ENCODE peak calls at places on chromosomes 2 and 18, in six cellular contexts. W, N, R, G, K and E are unnamed samples.

GRCh38 chr2:763766-764525 is 86.7 kb upstream of the TMEM18 start:
- DNase-seq in W (no peak), K (no peak), R (no peak), N (no peak), G (no peak), E (no peak)

GRCh38 chr2:234098675-234099195 is 48.2 kb downstream of the SPP2 start:
- DNase-seq in R (no peak), W (no peak), G (no peak), N (no peak), K (no peak), E (no peak)

GRCh38 chr2:143175435-143175834 is 46.2 kb downstream of the ARHGAP15 start:
- DNase-seq in R (no peak), G (no peak), W (no peak), N (no peak), K (no peak), E (no peak)

GRCh38 chr2:148603562-148603920 is 41.0 kb upstream of the EPC2 start:
- DNase-seq in W (no peak), G (no peak), R (no peak), N (no peak), K (no peak), E (no peak)

GRCh38 chr2:136134126-136134525 is 16.2 kb upstream of the CXCR4 start:
- DNase-seq in G (no peak), K (no peak), W (no peak), N (no peak), R (no peak), E (no peak)

GRCh38 chr18:48133675-48134251 is 203.3 kb upstream of the SMAD2 start:
- DNase-seq in K (no peak), N (no peak), W (peak), G (no peak), R (no peak), E (no peak)

GRCh38 chr18:905307-905947 is 756 bp downstream of the ADCYAP1 start:
- DNase-seq in W (no peak), N (no peak), G (no peak), K (no peak), R (peak), E (peak)

GRCh38 chr2:160298960-160299359 is 98.9 kb upstream of the ITGB6 start:
- DNase-seq in W (no peak), K (no peak), G (no peak), R (no peak), N (no peak), E (no peak)

GRCh38 chr2:85995648-85996529 is 107.1 kb upstream of the ST3GAL5 start:
- DNase-seq in K (no peak), R (no peak), W (no peak), N (no peak), G (peak), E (no peak)

DNA sequence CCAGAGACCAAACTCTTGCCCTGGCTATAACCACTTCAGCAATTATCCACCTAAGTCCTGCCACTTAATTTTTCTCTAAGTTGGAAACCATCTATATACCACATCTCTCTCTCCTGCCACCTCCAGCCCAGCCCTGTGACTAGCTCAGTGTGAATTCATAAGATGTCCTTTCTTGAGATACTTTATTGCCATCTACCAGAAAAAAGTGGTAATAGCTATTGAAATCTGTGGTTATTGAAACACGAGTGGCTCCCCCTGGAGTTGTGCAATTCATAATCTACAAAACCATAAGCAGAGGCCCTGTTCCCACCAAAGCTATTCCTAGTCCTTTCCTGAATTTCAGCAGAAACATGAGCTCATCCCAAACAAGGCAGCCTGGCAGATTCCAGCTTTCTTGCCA is 324.0 kb downstream of the TXNL1 start:
- DNase-seq in K (peak), R (no peak), W (no peak), N (no peak), G (no peak), E (no peak)
- TF ChIP-seq CTCF in K (no peak), R (no peak), W (no peak), N (no peak), G (no peak), E (no peak)

DNA sequence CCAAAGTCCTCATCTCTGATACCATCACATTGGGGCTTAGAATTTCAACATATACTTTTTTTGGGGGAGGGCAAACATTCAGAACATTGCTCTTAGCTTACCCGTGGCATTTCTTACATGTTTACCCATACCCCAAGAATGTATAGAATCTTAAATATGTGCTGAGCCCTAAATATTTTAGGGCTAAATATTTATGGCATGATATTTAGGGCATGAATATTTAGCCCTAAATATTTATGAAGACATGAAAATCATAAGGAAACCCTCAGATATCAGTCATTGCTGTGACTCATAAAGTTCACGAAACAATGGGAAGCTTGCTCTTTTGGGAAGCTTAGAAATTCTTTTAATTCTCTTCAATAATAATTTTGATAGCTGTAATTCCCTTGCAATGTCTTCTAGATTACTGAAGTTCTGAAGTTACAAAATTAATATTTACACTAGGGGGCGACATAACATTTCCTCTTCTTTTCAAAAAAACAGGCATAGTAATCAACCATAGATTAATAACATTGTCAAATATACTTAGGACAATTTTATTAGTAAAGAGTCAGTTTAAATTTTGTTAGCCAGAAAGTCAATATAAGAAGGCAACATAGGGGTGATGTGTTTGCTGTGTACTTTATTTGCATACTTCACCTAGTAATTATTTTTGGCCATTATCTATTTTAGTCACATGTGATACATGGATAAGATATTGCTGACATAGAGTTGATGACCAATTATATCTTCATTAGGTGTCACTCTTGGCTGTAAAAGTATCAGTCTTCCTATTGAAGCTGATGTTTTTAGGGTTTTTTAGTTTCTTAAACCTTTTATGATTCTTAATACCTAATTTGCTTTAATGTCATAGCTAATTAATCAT is 13.1 kb downstream of the ZNF804A start:
- DNase-seq in N (peak), W (no peak), K (peak), G (no peak), R (no peak), E (no peak)
- TF ChIP-seq CTCF in N (peak), W (peak), K (peak), G (no peak), R (peak), E (peak)

DNA sequence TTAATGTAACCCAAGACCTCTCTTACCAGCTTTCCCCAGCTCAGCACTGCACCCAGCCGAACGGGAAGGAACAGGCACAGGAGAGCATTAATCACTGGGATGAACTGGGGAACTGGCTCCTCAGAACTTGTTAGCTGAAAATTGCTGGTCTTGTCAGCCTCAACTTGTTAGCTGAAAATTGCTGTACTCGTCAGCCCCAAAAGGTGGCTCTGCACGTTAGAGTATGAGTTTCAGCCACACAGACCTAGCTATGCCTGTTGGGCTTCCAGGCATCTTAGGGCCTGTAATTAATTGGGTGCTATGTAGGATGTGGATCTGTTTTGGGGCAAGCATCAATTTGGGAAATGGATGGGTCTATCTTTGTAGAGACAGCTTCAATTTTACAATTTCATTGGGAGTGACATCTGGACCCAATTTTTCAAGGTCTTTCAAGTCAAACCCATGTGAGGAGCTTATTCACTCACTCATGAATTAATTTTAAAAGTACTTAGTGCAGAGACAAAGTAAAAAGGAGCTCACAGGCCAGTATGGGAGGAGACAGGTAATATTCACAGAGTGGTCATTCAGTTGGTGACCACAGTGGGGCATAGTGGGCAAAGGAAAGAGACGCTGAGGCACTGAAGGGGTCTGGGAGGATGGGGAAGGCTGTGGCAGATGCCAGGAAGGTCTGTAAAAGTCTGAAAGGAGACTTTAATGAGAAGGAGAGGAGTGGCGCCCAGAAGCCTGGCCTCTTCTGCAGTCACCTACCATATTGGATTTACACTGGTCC is 75.8 kb downstream of the CD8B2 start:
- DNase-seq in W (no peak), R (peak), G (no peak), N (no peak), K (peak), E (no peak)
- TF ChIP-seq CTCF in W (no peak), R (peak), G (no peak), N (peak), K (peak), E (no peak)

GRCh38 chr2:96260404-96261260 is 5.2 kb downstream of the TMEM127 start:
- DNase-seq in G (peak), N (peak), R (peak), K (peak), W (peak), E (peak)
- TF ChIP-seq CTCF in G (peak), N (peak), R (peak), K (peak), W (peak), E (no peak)

GRCh38 chr2:158686166-158686792 is 108.8 kb upstream of the DAPL1 start:
- DNase-seq in W (no peak), R (no peak), K (peak), G (no peak), N (no peak), E (peak)

GRCh38 chr2:158690823-158691222 is 104.3 kb upstream of the DAPL1 start:
- DNase-seq in R (no peak), K (no peak), W (no peak), G (no peak), N (no peak), E (no peak)

GRCh38 chr2:158691619-158692018 is 103.5 kb upstream of the DAPL1 start:
- DNase-seq in K (no peak), W (no peak), G (no peak), N (no peak), R (no peak), E (no peak)

GRCh38 chr2:158687315-158687714 is 107.8 kb upstream of the DAPL1 start:
- DNase-seq in W (no peak), R (no peak), N (no peak), G (no peak), K (no peak), E (no peak)

DNA sequence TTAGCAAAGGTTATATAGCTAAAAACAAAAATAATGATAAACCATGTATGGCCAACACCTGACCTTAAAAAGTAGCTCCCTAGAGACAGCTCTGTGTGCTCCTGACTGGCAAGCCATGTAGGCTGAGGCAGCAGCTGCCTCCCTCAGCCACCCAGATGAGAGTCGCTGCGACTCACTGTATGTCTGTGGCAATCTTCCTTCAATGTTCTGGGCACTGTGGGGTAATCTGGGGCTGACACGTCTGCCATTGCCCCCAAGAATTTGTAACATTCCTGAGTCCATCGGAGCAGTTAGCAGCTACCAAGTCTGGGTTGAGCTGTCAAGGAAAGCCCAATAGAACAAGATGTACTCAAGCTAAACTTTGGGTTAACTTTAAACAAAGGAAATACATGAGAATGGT is 106.4 kb upstream of the DAPL1 start:
- DNase-seq in W (no peak), R (no peak), N (peak), K (peak), G (no peak), E (no peak)
- TF ChIP-seq CTCF in W (no peak), R (no peak), N (no peak), K (no peak), G (no peak), E (no peak)

DNA sequence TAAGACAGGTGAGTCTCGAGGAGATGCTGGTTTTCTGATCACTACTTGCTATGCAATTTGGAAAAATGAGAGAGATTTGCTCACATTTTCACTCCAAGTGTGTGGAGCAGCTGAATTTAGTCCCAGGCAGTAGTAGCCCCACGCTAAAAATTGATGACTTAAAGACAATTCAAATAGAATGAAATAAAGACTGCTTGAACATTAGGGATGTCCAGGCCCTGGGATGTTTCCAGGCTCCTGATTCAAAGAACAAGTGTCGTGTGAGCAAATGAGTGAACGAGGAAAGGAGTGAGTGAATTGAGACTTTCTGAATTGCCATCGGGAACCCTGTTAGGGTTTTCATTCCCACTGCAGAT is 37.3 kb upstream of the MRPL19 start:
- DNase-seq in N (no peak), R (no peak), W (no peak), K (no peak), G (no peak), E (no peak)
- TF ChIP-seq CTCF in N (no peak), R (no peak), W (peak), K (no peak), G (no peak), E (peak)

GRCh38 chr2:75596784-75597183 is 36.0 kb upstream of the EVA1A start:
- DNase-seq in N (no peak), K (peak), W (no peak), R (no peak), G (no peak), E (no peak)

GRCh38 chr2:75600418-75601088 is 39.8 kb upstream of the EVA1A start:
- DNase-seq in K (no peak), R (no peak), N (no peak), W (no peak), G (no peak), E (no peak)

GRCh38 chr2:75595541-75596395 is 35.0 kb upstream of the EVA1A start:
- DNase-seq in R (no peak), W (no peak), N (peak), K (peak), G (no peak), E (no peak)

GRCh38 chr2:75598572-75599155 is 37.9 kb upstream of the EVA1A start:
- DNase-seq in G (no peak), R (no peak), K (no peak), W (no peak), N (no peak), E (no peak)

GRCh38 chr2:75597949-75598348 is 37.2 kb upstream of the EVA1A start:
- DNase-seq in R (no peak), W (no peak), K (no peak), G (no peak), N (no peak), E (no peak)
- TF ChIP-seq CTCF in R (no peak), W (no peak), K (no peak), G (no peak), N (no peak), E (no peak)